ENCODE peak calls at places on chromosomes 7 and 10, in six cellular contexts. T is astrocyte of the spinal cord, C is brain microvascular endothelial cell, N is mucosa of descending colon, Q is HCT116, P is activated B cell treated with CpG ODN at 0.5 μM for 24 hours. R is an unnamed sample.

GRCh38 chr10:129849452-129849750 is 114.7 kb downstream of the EBF3 start:
- DNase-seq in Q (no peak), T (no peak), N (no peak), P (no peak), C (no peak), R (no peak)

GRCh38 chr10:22320591-22321155 is at the start of gene BMI1:
- DNase-seq in T (peak), P (peak), Q (no peak), N (peak), C (peak), R (no peak)

GRCh38 chr7:90709501-90710465 is 113.7 kb downstream of the CDK14 start:
- DNase-seq in P (peak), Q (no peak), T (peak), C (peak), N (no peak), R (no peak)

GRCh38 chr7:47573758-47574472 is 8.0 kb downstream of the TNS3 start:
- DNase-seq in Q (no peak), N (peak), T (peak), C (no peak), P (no peak), R (no peak)

GRCh38 chr10:24209946-24210491 is 1.1 kb downstream of the KIAA1217 start:
- DNase-seq in N (no peak), C (peak), Q (no peak), P (no peak), T (peak), R (no peak)

GRCh38 chr10:62380002-62380401 is 5.8 kb downstream of the ZNF365 start:
- DNase-seq in P (no peak), C (peak), Q (peak), N (no peak), T (peak), R (no peak)

GRCh38 chr10:17062009-17062408 is 67.6 kb downstream of the CUBN start:
- DNase-seq in N (no peak), C (no peak), Q (peak), P (no peak), T (peak), R (no peak)

GRCh38 chr10:23604613-23605012 is 165.7 kb downstream of the OTUD1 start:
- DNase-seq in P (no peak), N (no peak), C (no peak), T (no peak), Q (no peak), R (no peak)

GRCh38 chr10:122084286-122085041 is 95.5 kb downstream of the TACC2 start:
- DNase-seq in P (no peak), N (no peak), C (no peak), T (no peak), Q (no peak), R (no peak)

GRCh38 chr10:103941801-103942200 is 23.8 kb upstream of the STN1 start:
- DNase-seq in N (no peak), C (no peak), T (no peak), P (no peak), Q (no peak), R (no peak)

GRCh38 chr10:78817361-78817760 is 251.4 kb upstream of the ZMIZ1 start:
- DNase-seq in T (no peak), N (no peak), P (no peak), C (no peak), Q (no peak), R (no peak)

GRCh38 chr7:41437257-41438196 is 265.4 kb downstream of the INHBA start:
- DNase-seq in P (no peak), T (peak), C (no peak), Q (peak), N (no peak), R (no peak)

GRCh38 chr7:130276796-130277762 is 10.4 kb downstream of the CPA2 start:
- DNase-seq in P (no peak), Q (no peak), C (no peak), T (peak), N (no peak), R (no peak)

GRCh38 chr10:70494966-70495365 is 16.4 kb downstream of the PALD1 start:
- DNase-seq in C (no peak), P (no peak), T (no peak), N (no peak), Q (no peak), R (no peak)

GRCh38 chr10:67923551-67923950 is 39.1 kb downstream of the SIRT1 start:
- DNase-seq in Q (no peak), C (no peak), N (no peak), P (no peak), T (no peak), R (no peak)

GRCh38 chr10:3067859-3068179 is 471 bp downstream of the PFKP start:
- DNase-seq in C (no peak), T (no peak), Q (no peak), P (no peak), N (no peak), R (no peak)

GRCh38 chr10:28256776-28257175 is 46.1 kb downstream of the MPP7 start:
- DNase-seq in T (peak), N (no peak), C (no peak), Q (no peak), P (no peak), R (no peak)

GRCh38 chr7:142809671-142810070 is 38.9 kb downstream of the PRSS2 start:
- DNase-seq in T (no peak), C (no peak), N (no peak), P (no peak), Q (no peak), R (no peak)

GRCh38 chr10:22500567-22501369 is 155.5 kb downstream of the SPAG6 start:
- DNase-seq in T (no peak), Q (no peak), C (no peak), N (no peak), P (no peak), R (no peak)

GRCh38 chr10:6843477-6843876 is 263.4 kb upstream of the PRKCQ start:
- DNase-seq in T (no peak), P (no peak), C (no peak), N (peak), Q (no peak), R (no peak)
- TF ChIP-seq CTCF in T (no peak), P (no peak), C (peak), N (no peak), Q (no peak), R (no peak)

GRCh38 chr7:24356758-24357386 is 72.9 kb downstream of the NPY start:
- DNase-seq in T (no peak), N (no peak), P (no peak), Q (no peak), C (no peak), R (no peak)
- TF ChIP-seq CTCF in T (no peak), N (no peak), P (no peak), Q (no peak), C (no peak), R (no peak)

GRCh38 chr10:80596391-80597257 is 58.9 kb downstream of the SH2D4B start:
- DNase-seq in P (no peak), C (peak), Q (peak), N (peak), T (peak), R (no peak)
- TF ChIP-seq CTCF in P (no peak), C (peak), Q (peak), N (peak), T (peak), R (peak)

DNA sequence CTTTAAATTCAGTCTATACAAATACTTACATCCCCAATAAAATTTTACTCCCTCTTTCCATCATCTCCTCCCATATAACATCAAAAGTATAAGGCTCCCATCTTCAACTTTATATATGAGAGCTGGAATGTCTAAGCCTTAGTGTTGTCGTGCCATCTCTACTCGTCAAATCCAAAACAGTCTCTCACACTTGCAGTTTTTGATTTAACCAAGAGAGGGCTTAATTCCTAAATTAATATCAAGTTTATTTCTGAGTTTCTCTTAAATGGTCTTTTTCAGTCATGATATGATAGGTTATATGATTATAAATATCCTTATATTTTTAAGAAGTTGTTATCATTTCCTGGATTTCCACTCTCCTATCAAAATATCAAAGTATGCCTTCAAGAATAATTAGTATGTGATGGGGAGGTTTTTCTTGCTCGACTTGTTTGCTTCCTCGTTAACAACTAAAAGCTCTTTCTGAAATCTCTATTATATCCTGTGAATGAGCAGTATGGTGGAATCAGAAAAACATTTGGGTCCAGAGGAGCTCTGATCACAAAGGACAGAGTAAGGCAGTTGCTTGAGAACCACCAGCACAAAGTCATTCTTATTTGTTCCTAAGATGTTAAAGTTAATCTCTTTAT is 12.5 kb upstream of the LIPK start:
- DNase-seq in N (no peak), P (no peak), Q (no peak), T (no peak), C (no peak), R (no peak)
- TF ChIP-seq CTCF in N (no peak), P (no peak), Q (peak), T (peak), C (peak), R (no peak)

GRCh38 chr7:156158693-156159092 is 346.4 kb upstream of the SHH start:
- DNase-seq in Q (no peak), T (no peak), P (no peak), N (no peak), C (no peak), R (no peak)
- TF ChIP-seq CTCF in Q (no peak), T (no peak), P (no peak), N (no peak), C (no peak), R (no peak)

DNA sequence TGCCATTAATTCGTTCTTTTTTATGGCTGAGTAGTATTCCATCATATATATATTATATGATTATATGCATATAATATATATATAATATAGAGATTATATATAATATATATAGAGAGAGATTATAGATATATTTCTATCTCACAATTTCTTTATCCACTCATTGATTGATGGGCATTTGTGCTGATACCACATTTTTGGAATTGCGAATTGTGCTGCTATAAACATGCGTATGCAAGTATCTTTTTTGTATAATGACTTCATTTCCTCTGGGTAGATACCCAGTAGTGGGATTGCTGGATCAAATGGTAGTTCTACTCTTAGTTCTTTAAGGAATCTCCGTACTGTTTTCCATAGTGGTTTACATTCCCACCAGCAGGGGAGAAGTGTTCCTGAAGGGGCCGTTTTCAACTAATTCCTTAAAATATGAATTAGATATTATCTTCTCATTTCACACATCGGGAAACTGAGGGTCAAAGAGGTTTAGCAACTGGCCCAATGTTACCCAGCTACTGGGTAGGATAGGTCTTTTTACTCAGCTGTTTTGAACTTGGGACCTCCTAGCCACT is 16.5 kb downstream of the NFE2L3 start:
- DNase-seq in N (no peak), P (no peak), T (no peak), Q (no peak), C (no peak), R (no peak)
- TF ChIP-seq CTCF in N (no peak), P (no peak), T (no peak), Q (no peak), C (peak), R (no peak)

GRCh38 chr10:114603303-114603702 is 54.8 kb downstream of the ABLIM1 start:
- DNase-seq in C (no peak), P (no peak), Q (no peak), N (no peak), T (no peak), R (no peak)
- TF ChIP-seq CTCF in C (no peak), P (no peak), Q (no peak), N (no peak), T (no peak), R (no peak)

GRCh38 chr10:42691361-42692120 is 53.2 kb upstream of the ZNF33B start:
- DNase-seq in T (no peak), C (no peak), P (no peak), N (no peak), Q (no peak), R (no peak)

GRCh38 chr10:42690449-42691360 is 52.3 kb upstream of the ZNF33B start:
- DNase-seq in P (no peak), Q (peak), T (no peak), C (no peak), N (no peak), R (no peak)
- TF ChIP-seq CTCF in P (no peak), Q (no peak), T (no peak), C (no peak), N (no peak), R (no peak)

GRCh38 chr7:6718124-6718523 is 11.4 kb upstream of the ZNF12 start:
- DNase-seq in Q (no peak), T (no peak), N (peak), P (no peak), C (no peak), R (no peak)
- TF ChIP-seq CTCF in Q (no peak), T (no peak), N (no peak), P (no peak), C (peak), R (peak)